ENCODE peak calls at places on chromosomes 3 and 15, in nine cellular contexts. C is pancreas; D is gastrocnemius medialis; U is CD8-positive, alpha-beta memory T cell; B is mesendoderm; O is CD8-positive, alpha-beta T cell; G is cardiac muscle cell; V is astrocyte; S is CD4-positive, CD25-positive, alpha-beta regulatory T cell. Q is an unnamed sample. For H3K4me1, the result is how much of the 10 kb centered on the place peaks cover.

GRCh38 chr15:64092864-64093626 is 593 bp downstream of the CIAO2A start:
- DNase-seq in U (peak), O (peak), C (no peak), V (peak), B (peak), D (peak), G (peak), S (no peak), Q (peak)

GRCh38 chr15:77819271-77819806 is 186.6 kb upstream of the LINGO1 start:
- DNase-seq in C (no peak), V (no peak), G (peak), B (no peak), D (no peak), S (no peak), O (no peak), U (no peak), Q (no peak)

GRCh38 chr3:52446631-52447511 is 2.0 kb upstream of the SEMA3G start:
- DNase-seq in U (peak), O (peak), B (peak), G (peak), S (peak), V (no peak), D (no peak), C (peak), Q (peak)

GRCh38 chr3:196992461-196993065 is 23.9 kb upstream of the PIGZ start:
- DNase-seq in S (no peak), D (no peak), U (no peak), C (peak), O (no peak), V (no peak), G (no peak), B (no peak), Q (no peak)

GRCh38 chr15:69713726-69714559 is 261.3 kb downstream of the RPLP1 start:
- DNase-seq in V (no peak), U (peak), O (peak), S (peak), B (no peak), D (no peak), G (no peak), C (no peak), Q (no peak)

GRCh38 chr15:100818927-100819326 is 60.7 kb upstream of the ALDH1A3 start:
- DNase-seq in G (no peak), C (no peak), B (no peak), O (no peak), U (no peak), D (no peak), V (peak), S (no peak), Q (peak)

GRCh38 chr3:14439501-14440167 is 37.2 kb downstream of the SLC6A6 start:
- DNase-seq in D (peak), O (no peak), S (no peak), C (no peak), G (no peak), V (no peak), B (no peak), U (no peak), Q (peak)

GRCh38 chr3:127805026-127805753 is 17.1 kb downstream of the MGLL start:
- DNase-seq in B (no peak), U (no peak), G (no peak), D (no peak), C (no peak), V (no peak), S (no peak), O (no peak), Q (no peak)

GRCh38 chr3:62611541-62612240 is 238.3 kb upstream of the FEZF2 start:
- DNase-seq in B (no peak), U (no peak), O (no peak), C (no peak), V (peak), S (no peak), D (no peak), G (no peak), Q (peak)

GRCh38 chr3:29914861-29915524 is 634.1 kb downstream of the RBMS3 start:
- DNase-seq in G (no peak), V (peak), U (no peak), C (no peak), D (no peak), S (no peak), O (no peak), B (peak), Q (peak)

GRCh38 chr15:80087104-80087503 is 27.6 kb downstream of the ZFAND6 start:
- DNase-seq in G (no peak), U (no peak), D (no peak), C (no peak), O (no peak), B (no peak), S (no peak), V (no peak), Q (no peak)

GRCh38 chr3:187987919-187988318 is 166.0 kb upstream of the LPP start:
- DNase-seq in B (no peak), C (no peak), U (peak), D (no peak), V (no peak), O (peak), G (no peak), S (no peak), Q (no peak)

GRCh38 chr15:80228959-80229610 is 22.9 kb downstream of the CTXND1 start:
- DNase-seq in S (no peak), G (no peak), O (no peak), D (no peak), U (no peak), V (peak), C (no peak), B (no peak), Q (peak)

GRCh38 chr3:183534249-183534648 is 21.3 kb downstream of the KLHL6 start:
- DNase-seq in G (no peak), V (no peak), B (no peak), O (no peak), D (no peak), C (no peak), U (no peak), S (no peak), Q (peak)

GRCh38 chr3:106508331-106508893 is 639.6 kb upstream of the CBLB start:
- DNase-seq in B (no peak), D (no peak), V (no peak), O (no peak), G (no peak), S (no peak), C (no peak), U (no peak), Q (no peak)

GRCh38 chr15:99987119-99987506 is 253.9 kb upstream of the LYSMD4 start:
- DNase-seq in B (no peak), G (no peak), D (no peak), V (no peak), C (no peak), O (no peak), S (no peak), U (no peak), Q (no peak)

GRCh38 chr3:191882289-191882688 is 421.3 kb downstream of the PYDC2 start:
- DNase-seq in S (no peak), C (no peak), O (no peak), B (peak), V (peak), D (no peak), U (no peak), G (peak), Q (no peak)

GRCh38 chr3:97927699-97928098 is 44.5 kb downstream of the RIOX2 start:
- DNase-seq in B (no peak), U (no peak), D (no peak), S (no peak), V (peak), C (no peak), G (no peak), O (no peak), Q (peak)

GRCh38 chr15:71195242-71195641 is 80.0 kb downstream of the THSD4 start:
- DNase-seq in U (no peak), O (no peak), S (no peak), C (no peak), V (no peak), B (peak), D (no peak), G (no peak), Q (no peak)

GRCh38 chr3:120622870-120623718 is 27.0 kb downstream of the NDUFB4 start:
- DNase-seq in C (no peak), U (no peak), O (no peak), S (no peak), B (peak), G (no peak), V (peak), D (no peak), Q (no peak)

GRCh38 chr3:102174312-102174712 is 260.5 kb upstream of the ZPLD1 start:
- DNase-seq in S (no peak), U (no peak), G (no peak), V (peak), O (no peak), B (no peak), C (no peak), D (no peak), Q (peak)

GRCh38 chr3:177287231-177287630 is 89.9 kb upstream of the TBL1XR1 start:
- DNase-seq in B (no peak), U (no peak), O (no peak), V (no peak), D (no peak), G (no peak), C (no peak), S (no peak), Q (no peak)

GRCh38 chr3:111845996-111846395 is 13.1 kb upstream of the PHLDB2 start:
- DNase-seq in V (no peak), C (no peak), U (no peak), G (no peak), O (no peak), S (no peak), B (no peak), D (no peak), Q (no peak)

GRCh38 chr3:52836471-52836845 is 1.6 kb upstream of the MUSTN1 start:
- DNase-seq in B (no peak), S (no peak), V (no peak), U (no peak), G (no peak), D (no peak), C (no peak), O (no peak), Q (no peak)

GRCh38 chr3:52220380-52221026 is 4.9 kb downstream of the TLR9 start:
- DNase-seq in S (peak), C (peak), G (peak), V (no peak), O (peak), U (peak), B (peak), D (peak), Q (peak)

GRCh38 chr3:36729204-36730056 is 34.9 kb downstream of the DCLK3 start:
- DNase-seq in C (no peak), G (peak), D (no peak), B (peak), U (no peak), S (no peak), O (no peak), V (peak), Q (peak)

GRCh38 chr3:87719060-87719459 is 339.7 kb downstream of the CGGBP1 start:
- DNase-seq in C (no peak), O (no peak), V (no peak), S (no peak), G (no peak), U (no peak), B (no peak), D (no peak), Q (no peak)

GRCh38 chr3:51610708-51611107 is 60.3 kb upstream of the TEX264 start:
- DNase-seq in O (no peak), C (no peak), V (no peak), U (no peak), G (no peak), S (no peak), B (no peak), D (no peak), Q (no peak)

GRCh38 chr3:117184574-117184973 is 475.0 kb downstream of the TUSC7 start:
- DNase-seq in D (no peak), B (peak), G (no peak), V (peak), C (no peak), O (no peak), U (no peak), S (no peak), Q (peak)

GRCh38 chr15:70318594-70318993 is 220.9 kb upstream of the TLE3 start:
- DNase-seq in B (no peak), G (no peak), S (no peak), C (no peak), D (no peak), O (no peak), U (no peak), V (peak), Q (no peak)

GRCh38 chr3:59927061-59927460 is 877.2 kb upstream of the CFAP20DC start:
- DNase-seq in D (no peak), S (no peak), C (no peak), B (no peak), O (no peak), V (no peak), U (no peak), G (no peak), Q (no peak)

GRCh38 chr3:55746808-55747413 is 259.8 kb upstream of the WNT5A start:
- DNase-seq in G (no peak), D (no peak), C (no peak), U (no peak), O (no peak), V (no peak), B (no peak), S (no peak), Q (peak)

GRCh38 chr3:24583004-24583403 is 88.4 kb upstream of the THRB start:
- DNase-seq in O (no peak), G (no peak), C (no peak), B (peak), V (no peak), U (no peak), S (no peak), D (peak), Q (no peak)

GRCh38 chr3:79111375-79112052 is 656.3 kb downstream of the ROBO1 start:
- DNase-seq in S (no peak), B (no peak), O (no peak), D (no peak), V (peak), C (no peak), G (no peak), U (no peak), Q (peak)

GRCh38 chr3:143974877-143975238 is 3.2 kb downstream of the DIPK2A start:
- DNase-seq in B (no peak), O (no peak), S (no peak), D (no peak), C (no peak), U (no peak), G (no peak), V (no peak), Q (peak)

DNA sequence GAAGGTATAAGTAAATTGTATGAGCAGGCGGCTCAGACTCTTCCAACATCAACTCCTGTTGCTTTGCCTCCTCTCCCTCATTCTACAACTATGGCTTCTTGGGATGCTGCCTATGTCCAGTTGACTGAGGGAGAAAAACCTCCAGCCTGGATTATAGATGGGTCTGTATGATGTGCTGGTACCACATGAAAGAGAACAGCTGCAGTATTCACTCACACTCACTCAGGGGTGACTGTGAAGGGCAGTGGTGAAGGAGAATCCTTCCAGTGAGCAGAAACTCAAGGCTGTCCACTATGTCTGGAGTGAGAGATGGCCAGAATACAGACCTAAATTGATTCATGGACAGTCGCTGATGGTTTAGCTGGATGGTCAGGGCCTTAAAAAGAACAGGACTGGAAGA is 1.7 kb upstream of the BCL2L10 start:
- DNase-seq in D (no peak), U (no peak), B (no peak), V (no peak), G (no peak), S (no peak), C (no peak), O (no peak), Q (no peak)
- H3K4me1 ChIP-seq in D (under half), U (under half), B (under half), V (under half), G (under half), S (under half), C (under half), O (under half), Q (under half)

DNA sequence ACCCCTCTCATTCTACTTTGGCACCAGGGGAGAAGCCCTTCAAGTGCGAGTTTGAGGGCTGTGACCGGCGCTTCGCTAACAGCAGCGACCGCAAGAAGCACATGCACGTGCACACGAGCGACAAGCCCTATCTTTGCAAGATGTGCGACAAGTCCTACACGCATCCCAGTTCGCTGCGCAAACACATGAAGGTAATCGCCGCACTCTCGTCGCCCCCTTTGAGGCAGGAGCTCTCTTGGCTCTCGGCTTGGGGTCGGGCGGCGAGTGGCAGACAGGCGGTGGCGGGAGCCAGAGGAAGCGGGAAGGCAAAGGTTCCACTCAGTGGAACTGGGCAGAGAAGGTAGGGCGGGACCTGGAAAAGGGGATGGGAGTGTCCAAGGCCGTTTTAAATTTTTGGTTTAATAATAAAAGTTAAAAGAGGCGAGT is 3.3 kb downstream of the ZIC1 start:
- DNase-seq in B (peak), U (no peak), D (no peak), O (no peak), V (no peak), S (no peak), C (no peak), G (no peak), Q (no peak)
- H3K4me3 ChIP-seq in B (no peak), U (no peak), D (peak), O (no peak), V (peak), S (no peak), C (no peak), G (no peak), Q (no peak)

DNA sequence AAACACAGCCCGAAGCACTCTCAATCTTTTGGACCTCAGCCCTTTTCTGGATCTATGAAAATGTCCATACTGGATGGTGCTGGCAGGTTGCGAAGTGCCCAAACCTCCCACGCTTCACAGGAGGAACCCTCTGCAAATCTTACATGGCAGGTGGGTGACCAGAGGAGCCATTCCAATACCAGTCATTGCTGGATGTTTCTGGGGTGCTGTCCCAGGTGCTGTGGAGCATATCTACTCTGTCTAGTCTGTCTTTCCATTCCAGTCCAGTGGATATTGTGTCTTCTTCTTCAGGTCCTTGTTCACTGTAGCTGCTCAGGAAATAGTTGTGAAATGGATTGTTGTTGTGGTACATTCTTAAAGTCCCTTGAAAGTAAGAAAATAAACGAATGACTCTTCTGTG is 10.7 kb upstream of the ADIPOQ start:
- DNase-seq in O (no peak), U (no peak), D (no peak), C (no peak), G (no peak), B (no peak), S (no peak), V (no peak), Q (no peak)
- H3K4me1 ChIP-seq in O (under half), U (under half), D (under half), C (under half), G (under half), B (under half), S (under half), V (under half), Q (under half)

DNA sequence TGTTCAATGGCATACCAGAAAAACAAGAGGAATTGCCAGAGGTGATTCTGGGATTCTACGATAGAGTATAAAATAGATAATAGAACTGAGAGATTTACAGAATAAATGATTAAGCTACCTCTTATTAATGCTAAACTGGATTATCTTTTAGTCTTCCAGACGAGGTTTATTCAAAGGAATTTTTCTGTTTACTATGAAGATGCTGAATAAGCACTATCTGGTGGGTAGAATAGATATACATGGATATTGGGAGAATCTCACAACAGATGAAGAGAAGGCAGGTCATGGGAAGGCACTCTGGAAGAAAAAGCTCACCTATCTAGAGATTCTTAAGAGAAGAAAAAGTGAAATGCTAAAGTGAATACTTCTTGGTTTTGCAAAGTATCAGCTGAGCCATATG is 11.2 kb downstream of the CIP2A start:
- DNase-seq in O (no peak), V (no peak), U (no peak), G (no peak), D (no peak), S (no peak), B (no peak), C (no peak), Q (no peak)
- H3K4me3 ChIP-seq in O (no peak), V (no peak), U (no peak), G (no peak), D (no peak), S (no peak), B (no peak), C (no peak), Q (no peak)

GRCh38 chr15:75696854-75697259 is 15.8 kb downstream of the CSPG4 start:
- DNase-seq in B (no peak), C (peak), O (no peak), G (no peak), D (no peak), S (no peak), U (no peak), V (no peak), Q (no peak)
- H3K4me1 ChIP-seq in B (under half), C (under half), O (under half), G (under half), D (under half), S (under half), U (under half), V (half or more), Q (half or more)

GRCh38 chr3:141080407-141080806 is 29.3 kb downstream of the SPSB4 start:
- DNase-seq in G (no peak), C (no peak), D (no peak), O (no peak), V (no peak), U (no peak), S (no peak), B (no peak), Q (no peak)

GRCh38 chr3:141076821-141077571 is 25.8 kb downstream of the SPSB4 start:
- DNase-seq in G (peak), U (no peak), D (no peak), B (peak), O (peak), V (peak), S (no peak), C (no peak), Q (peak)

GRCh38 chr3:141078200-141078599 is 27.1 kb downstream of the SPSB4 start:
- DNase-seq in G (no peak), B (no peak), V (no peak), S (no peak), C (no peak), O (no peak), U (no peak), D (no peak), Q (no peak)

GRCh38 chr3:141076026-141076797 is 25.1 kb downstream of the SPSB4 start:
- DNase-seq in U (no peak), G (peak), C (peak), V (no peak), O (no peak), S (no peak), D (no peak), B (no peak), Q (no peak)

DNA sequence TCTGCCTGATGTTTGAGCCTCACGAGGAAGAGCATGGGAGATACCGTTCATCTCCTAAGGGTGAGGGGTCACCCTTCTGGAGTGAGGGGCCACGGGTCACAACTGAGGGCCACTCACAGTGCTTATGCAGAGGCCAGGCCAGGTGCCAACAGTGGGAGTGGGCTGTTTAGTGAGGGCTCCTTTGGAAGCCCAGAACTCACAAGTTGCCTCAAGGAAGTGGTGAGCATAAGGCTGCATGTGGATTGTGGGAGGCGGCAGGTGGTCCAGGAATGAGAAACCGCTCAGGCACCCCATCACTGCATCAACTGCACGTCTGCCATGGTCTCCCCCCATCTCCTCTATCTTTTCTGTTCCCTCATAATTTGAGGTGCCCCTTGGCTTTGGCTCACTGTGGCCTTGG is 26.5 kb downstream of the SPSB4 start:
- DNase-seq in G (no peak), S (no peak), O (no peak), C (no peak), D (no peak), U (no peak), B (no peak), V (no peak), Q (no peak)
- H3K4me3 ChIP-seq in G (no peak), S (no peak), O (no peak), C (no peak), D (no peak), U (no peak), B (no peak), V (peak), Q (no peak)

GRCh38 chr3:186929186-186929585 is 1.1 kb upstream of the ST6GAL1 start:
- DNase-seq in G (no peak), S (no peak), B (peak), U (no peak), C (no peak), D (no peak), O (no peak), V (no peak), Q (no peak)
- H3K4me1 ChIP-seq in G (under half), S (under half), B (under half), U (under half), C (under half), D (under half), O (under half), V (under half), Q (under half)